ENCODE peak calls at places on chromosome 11, in four cellular contexts. One of them, this sample, is unnamed.

GRCh38 chr11:605286-606129 is 10.2 kb downstream of the IRF7 start:
- DNase-seq in tibial nerve: no peak
- DNase-seq in heart right ventricle: no peak
- DNase-seq in lower leg skin: no peak
- DNase-seq in this sample: no peak

GRCh38 chr11:19970944-19971343 is 189.3 kb downstream of the DBX1 start:
- DNase-seq in tibial nerve: no peak
- DNase-seq in heart right ventricle: no peak
- DNase-seq in lower leg skin: no peak
- DNase-seq in this sample: no peak

GRCh38 chr11:128902515-128903066 is 11.4 kb downstream of the KCNJ5 start:
- DNase-seq in tibial nerve: no peak
- DNase-seq in heart right ventricle: no peak
- DNase-seq in lower leg skin: no peak
- DNase-seq in this sample: no peak

GRCh38 chr11:89477175-89477574 is 14.0 kb downstream of the NOX4 start:
- DNase-seq in tibial nerve: no peak
- DNase-seq in heart right ventricle: no peak
- DNase-seq in lower leg skin: no peak
- DNase-seq in this sample: no peak

GRCh38 chr11:83972536-83972935 is 686.4 kb upstream of the CCDC90B start:
- DNase-seq in tibial nerve: no peak
- DNase-seq in heart right ventricle: no peak
- DNase-seq in lower leg skin: no peak
- DNase-seq in this sample: no peak

GRCh38 chr11:78808903-78809302 is 234.2 kb upstream of the NARS2 start:
- DNase-seq in tibial nerve: no peak
- DNase-seq in heart right ventricle: no peak
- DNase-seq in lower leg skin: no peak
- DNase-seq in this sample: no peak

GRCh38 chr11:128179049-128179448 is 408.3 kb downstream of the ETS1 start:
- DNase-seq in tibial nerve: no peak
- DNase-seq in heart right ventricle: no peak
- DNase-seq in lower leg skin: no peak
- DNase-seq in this sample: no peak

GRCh38 chr11:115606223-115607220 is 102.3 kb upstream of the CADM1 start:
- DNase-seq in tibial nerve: peak; percentile 16
- DNase-seq in heart right ventricle: peak; percentile 74
- DNase-seq in lower leg skin: no peak
- DNase-seq in this sample: peak; percentile 24

GRCh38 chr11:921921-922678 is 3.6 kb upstream of the AP2A2 start:
- DNase-seq in tibial nerve: no peak
- DNase-seq in heart right ventricle: no peak
- DNase-seq in lower leg skin: no peak
- DNase-seq in this sample: no peak

GRCh38 chr11:34358666-34359547 is 1.1 kb upstream of the ABTB2 start:
- DNase-seq in tibial nerve: peak; percentile 94
- DNase-seq in heart right ventricle: peak; percentile 70
- DNase-seq in lower leg skin: peak; percentile 80
- DNase-seq in this sample: peak; percentile 80

DNA sequence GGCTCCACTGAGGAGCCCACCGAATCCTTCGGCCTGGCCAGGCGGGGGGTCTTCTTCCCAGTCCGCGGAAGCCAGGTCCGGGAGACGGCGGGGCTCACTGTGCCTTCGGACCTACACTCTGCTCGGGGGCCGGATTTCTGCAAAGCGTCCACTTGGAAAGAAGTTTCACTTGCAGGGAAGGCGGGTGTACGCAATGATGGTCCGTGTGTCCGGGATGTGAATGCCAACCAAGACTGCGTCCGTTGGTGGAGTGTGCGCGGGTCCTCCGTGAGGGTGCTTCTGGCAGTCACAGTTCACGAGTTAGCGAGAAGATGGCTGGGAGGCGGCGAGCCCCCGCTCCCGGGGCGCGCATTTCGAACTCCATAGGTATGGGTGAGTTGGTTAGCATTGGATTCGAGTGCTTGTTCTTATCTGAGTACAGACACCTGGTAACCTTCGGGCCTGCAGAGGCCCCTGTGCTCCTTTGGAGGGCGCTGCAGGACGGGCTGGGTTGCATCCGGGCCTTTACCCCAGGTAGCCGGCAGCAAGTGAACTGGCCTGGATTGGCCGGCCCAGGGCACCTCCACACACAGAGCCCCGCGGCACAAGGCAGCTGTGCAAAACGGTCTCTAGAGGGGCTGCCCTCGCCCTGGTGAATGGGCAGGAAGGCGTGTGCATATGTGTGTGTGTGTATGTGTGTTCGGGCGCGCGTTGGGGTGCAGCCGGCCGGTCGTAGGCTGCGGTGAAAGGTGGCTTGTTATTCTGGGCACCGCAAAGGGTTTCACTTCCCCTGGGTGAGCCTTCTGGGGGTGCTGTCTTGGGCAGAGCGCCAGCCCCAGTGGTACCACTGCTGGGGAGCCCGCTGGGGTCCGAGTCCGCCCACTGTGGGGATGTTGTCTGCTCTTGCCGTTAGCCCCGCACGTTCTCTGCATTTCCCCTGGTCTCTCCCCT is 13.3 kb upstream of the CYP2R1 start:
- DNase-seq in tibial nerve: peak; percentile 30
- DNase-seq in heart right ventricle: peak; percentile 36
- DNase-seq in lower leg skin: no peak
- DNase-seq in this sample: peak; percentile 19
- TF ChIP-seq CTCF in tibial nerve: no peak
- TF ChIP-seq CTCF in heart right ventricle: peak; percentile 40
- TF ChIP-seq CTCF in lower leg skin: no peak
- TF ChIP-seq CTCF in this sample: no peak

DNA sequence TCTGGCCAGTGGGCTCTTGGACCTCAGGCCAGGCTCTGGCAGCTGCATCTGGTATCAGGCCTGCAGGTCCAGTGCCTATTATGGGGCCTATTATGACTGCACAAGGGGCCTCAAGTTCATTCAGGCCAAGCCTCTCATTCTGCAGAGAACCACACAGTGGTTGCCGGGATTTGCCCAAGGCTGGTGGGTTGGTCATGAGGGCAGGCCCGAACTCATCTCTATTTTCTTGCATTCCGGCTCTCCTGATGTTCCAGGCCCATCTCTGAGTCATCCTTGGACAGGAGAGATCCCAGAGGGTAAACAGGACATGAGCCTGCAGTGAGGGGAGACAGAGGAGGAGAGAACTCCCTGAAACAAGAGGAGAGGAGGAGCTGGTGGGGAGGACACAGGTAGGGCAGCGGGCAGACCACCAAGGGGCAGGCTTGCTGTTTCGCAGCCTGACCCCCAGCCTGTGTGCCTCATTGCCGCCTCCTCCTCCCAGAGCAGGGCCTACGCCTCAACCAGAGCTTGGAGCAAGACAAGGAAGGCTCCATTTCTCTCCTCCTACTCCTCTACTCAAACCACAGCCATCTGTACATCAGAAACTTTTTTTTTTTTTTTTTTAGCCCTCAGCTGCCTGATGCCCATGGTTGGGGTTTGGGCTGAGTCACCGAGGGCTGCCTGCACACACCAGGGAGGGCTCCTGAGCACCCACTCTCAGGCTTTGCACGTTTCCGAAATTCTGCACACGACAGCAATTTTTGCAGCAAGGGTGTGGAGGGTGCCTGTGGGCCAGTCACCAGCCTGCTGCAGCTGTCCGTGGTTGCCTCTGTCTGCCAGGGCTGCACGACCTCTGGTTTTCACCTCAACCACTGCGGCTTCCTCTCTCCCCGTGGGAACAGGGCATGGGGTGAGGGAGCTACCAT is 12.7 kb upstream of the TREH start:
- DNase-seq in tibial nerve: no peak
- DNase-seq in heart right ventricle: no peak
- DNase-seq in lower leg skin: no peak
- DNase-seq in this sample: no peak
- TF ChIP-seq CTCF in tibial nerve: no peak
- TF ChIP-seq CTCF in heart right ventricle: no peak
- TF ChIP-seq CTCF in lower leg skin: no peak
- TF ChIP-seq CTCF in this sample: no peak

DNA sequence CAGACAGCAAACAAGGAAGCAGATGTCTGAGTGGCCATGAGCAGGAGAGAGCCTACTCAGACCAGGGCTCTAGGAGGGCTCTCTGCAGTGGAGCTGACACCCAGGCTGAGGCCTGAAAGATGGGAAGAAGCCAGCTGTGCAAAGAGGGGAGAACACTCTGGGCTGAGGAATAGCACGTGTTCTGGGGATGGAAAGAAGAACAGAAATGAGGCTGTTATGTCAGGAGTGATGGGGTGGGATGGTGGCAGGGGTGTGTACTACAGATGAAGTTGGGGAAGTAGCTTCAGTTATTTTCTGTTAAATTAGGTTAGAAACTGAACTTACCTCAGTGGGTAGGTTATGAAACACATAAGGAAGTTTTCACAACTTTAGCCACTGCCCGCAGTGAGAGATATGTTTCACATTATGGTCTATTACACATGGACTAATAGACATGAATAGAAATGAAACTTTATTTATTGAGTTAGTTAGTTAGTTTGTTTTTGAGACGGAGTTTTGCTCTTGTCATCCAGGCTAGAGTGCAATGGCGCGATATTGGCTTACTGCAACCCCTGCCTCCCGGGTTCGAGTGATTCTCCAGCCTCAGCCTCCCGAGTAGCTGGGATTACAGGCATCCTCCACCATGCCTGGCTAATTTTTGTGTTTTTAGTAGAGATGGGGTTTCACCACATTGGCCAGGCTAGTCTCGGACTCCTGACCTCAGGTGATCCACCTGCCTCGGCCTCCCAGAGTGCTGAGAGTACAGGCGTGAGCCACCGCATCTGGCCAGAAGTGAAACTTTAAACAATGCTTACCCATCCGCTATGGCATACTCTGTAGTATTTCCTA is 7.8 kb downstream of the DCPS start:
- DNase-seq in tibial nerve: no peak
- DNase-seq in heart right ventricle: no peak
- DNase-seq in lower leg skin: no peak
- DNase-seq in this sample: no peak
- TF ChIP-seq CTCF in tibial nerve: no peak
- TF ChIP-seq CTCF in heart right ventricle: no peak
- TF ChIP-seq CTCF in lower leg skin: no peak
- TF ChIP-seq CTCF in this sample: no peak

GRCh38 chr11:69644071-69644961 is 3.4 kb downstream of the CCND1 start:
- DNase-seq in tibial nerve: peak; percentile 25
- DNase-seq in heart right ventricle: peak; percentile 82
- DNase-seq in lower leg skin: no peak
- DNase-seq in this sample: no peak
- TF ChIP-seq CTCF in tibial nerve: peak; percentile 55
- TF ChIP-seq CTCF in heart right ventricle: peak; percentile 29
- TF ChIP-seq CTCF in lower leg skin: no peak
- TF ChIP-seq CTCF in this sample: no peak

GRCh38 chr11:27723685-27724084 is 23.4 kb upstream of the BDNF start:
- DNase-seq in tibial nerve: no peak
- DNase-seq in heart right ventricle: no peak
- DNase-seq in lower leg skin: no peak
- DNase-seq in this sample: no peak
- TF ChIP-seq CTCF in tibial nerve: no peak
- TF ChIP-seq CTCF in heart right ventricle: no peak
- TF ChIP-seq CTCF in lower leg skin: no peak
- TF ChIP-seq CTCF in this sample: no peak

This sample was measured in gastrocnemius medialis.